ENCODE peak calls at places on chromosomes 12 and 14, in six cellular contexts. Z, S, W, R, L and K are unnamed samples.

GRCh38 chr14:50775357-50775756 is 55.6 kb downstream of the NIN start:
- DNase-seq in Z (peak; percentile 92), S (peak; percentile 80), W (no peak), R (no peak), L (no peak), K (no peak)

GRCh38 chr14:55075628-55076027 is 24.2 kb downstream of the MAPK1IP1L start:
- DNase-seq in Z (no peak), S (no peak), W (no peak), R (no peak), L (no peak), K (no peak)

GRCh38 chr12:87924149-87924548 is 105.1 kb downstream of the C12orf50 start:
- DNase-seq in Z (no peak), S (no peak), W (no peak), R (no peak), L (no peak), K (no peak)

GRCh38 chr12:51752490-51752889 is 96.0 kb downstream of the FIGNL2 start:
- DNase-seq in Z (peak; percentile 62), S (peak; percentile 19), W (peak; percentile 27), R (peak; percentile 46), L (peak; percentile 79), K (no peak)

GRCh38 chr12:8742501-8742900 is 44.7 kb downstream of the RIMKLB start:
- DNase-seq in Z (peak; percentile 57), S (no peak), W (no peak), R (peak; percentile 9), L (no peak), K (no peak)

GRCh38 chr12:31865023-31865422 is 94.2 kb upstream of the RESF1 start:
- DNase-seq in Z (no peak), S (no peak), W (no peak), R (no peak), L (peak; percentile 34), K (no peak)

GRCh38 chr14:103520657-103521437 is 1.8 kb downstream of the CKB start:
- DNase-seq in Z (no peak), S (no peak), W (peak; percentile 86), R (peak; percentile 81), L (peak; percentile 83), K (no peak)

GRCh38 chr12:128853321-128854197 is at the start of gene GLT1D1:
- DNase-seq in Z (no peak), S (no peak), W (no peak), R (no peak), L (no peak), K (no peak)

GRCh38 chr12:108826807-108827721 is 30.3 kb downstream of the SSH1 start:
- DNase-seq in Z (no peak), S (no peak), W (no peak), R (no peak), L (no peak), K (no peak)

GRCh38 chr14:92534863-92535654 is 21.5 kb downstream of the RIN3 start:
- DNase-seq in Z (no peak), S (no peak), W (no peak), R (no peak), L (no peak), K (no peak)

GRCh38 chr14:51498411-51499227 is 153.1 kb upstream of the FRMD6 start:
- DNase-seq in Z (no peak), S (no peak), W (no peak), R (no peak), L (no peak), K (no peak)

GRCh38 chr12:6647083-6647604 is at the start of gene ACRBP:
- DNase-seq in Z (peak; percentile 32), S (peak; percentile 22), W (peak; percentile 73), R (no peak), L (peak; percentile 87), K (no peak)

GRCh38 chr12:6644257-6644596 is 3.0 kb downstream of the ACRBP start:
- DNase-seq in Z (no peak), S (no peak), W (no peak), R (no peak), L (no peak), K (no peak)

GRCh38 chr12:6643569-6644256 is 3.5 kb downstream of the ACRBP start:
- DNase-seq in Z (no peak), S (no peak), W (no peak), R (no peak), L (no peak), K (no peak)

GRCh38 chr12:6644903-6645302 is 2.3 kb downstream of the ACRBP start:
- DNase-seq in Z (no peak), S (no peak), W (peak; percentile 48), R (no peak), L (no peak), K (no peak)

GRCh38 chr12:6646276-6647082 is 753 bp downstream of the ACRBP start:
- DNase-seq in Z (no peak), S (no peak), W (no peak), R (no peak), L (no peak), K (no peak)
- H3K4me3 ChIP-seq in Z (no peak overlapping the region), S (peak overlapping the region; percentile 30), W (peak overlapping the region; percentile 21), R (no peak overlapping the region), L (peak overlapping the region; percentile 57), K (peak overlapping the region; percentile 55)

DNA sequence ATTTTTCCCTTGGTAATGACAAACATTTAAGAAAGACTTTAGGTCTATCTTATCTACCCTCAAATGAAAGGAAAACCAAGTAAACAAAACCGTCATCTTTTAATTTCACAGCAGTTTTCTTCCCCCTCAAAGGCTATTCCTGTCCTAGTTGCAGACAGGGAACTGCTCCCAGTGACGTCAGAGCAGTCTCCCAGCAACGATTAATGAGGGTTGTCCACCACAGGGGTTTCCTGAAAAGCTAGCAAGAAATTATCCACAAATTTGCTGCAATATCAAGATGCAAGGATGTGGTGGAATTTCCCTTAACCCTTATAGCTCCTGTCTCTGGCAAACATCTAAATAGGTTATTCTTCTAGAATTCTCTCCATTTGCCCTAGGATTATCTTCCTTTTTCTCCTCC is 89.1 kb upstream of the STAC3 start:
- DNase-seq in Z (peak; percentile 12), S (peak; percentile 20), W (peak; percentile 72), R (peak; percentile 71), L (peak; percentile 82), K (no peak)
- H3K4me3 ChIP-seq in Z (no peak overlapping the region), S (no peak overlapping the region), W (no peak overlapping the region), R (no peak overlapping the region), L (no peak overlapping the region), K (no peak overlapping the region)

GRCh38 chr14:60331201-60332045 is 82.4 kb downstream of the PPM1A start:
- DNase-seq in Z (peak; percentile 42), S (no peak), W (peak; percentile 43), R (peak; percentile 72), L (peak; percentile 50), K (no peak)
- H3K4me3 ChIP-seq in Z (peak overlapping the region; percentile 38), S (no peak overlapping the region), W (peak overlapping the region; percentile 27), R (peak overlapping the region; percentile 42), L (peak overlapping the region; percentile 54), K (peak overlapping the region; percentile 52)

GRCh38 chr14:99247091-99247729 is 24.8 kb downstream of the BCL11B start:
- DNase-seq in Z (no peak), S (no peak), W (no peak), R (no peak), L (no peak), K (no peak)

GRCh38 chr14:99246536-99247083 is 25.4 kb downstream of the BCL11B start:
- DNase-seq in Z (no peak), S (no peak), W (no peak), R (no peak), L (no peak), K (no peak)

GRCh38 chr14:99248761-99249171 is 23.2 kb downstream of the BCL11B start:
- DNase-seq in Z (no peak), S (no peak), W (no peak), R (no peak), L (no peak), K (no peak)

GRCh38 chr14:99249389-99249788 is 22.6 kb downstream of the BCL11B start:
- DNase-seq in Z (peak; percentile 70), S (no peak), W (no peak), R (no peak), L (no peak), K (no peak)

GRCh38 chr14:99247772-99248171 is 24.2 kb downstream of the BCL11B start:
- DNase-seq in Z (no peak), S (no peak), W (no peak), R (no peak), L (no peak), K (no peak)
- H3K4me3 ChIP-seq in Z (no peak overlapping the region), S (no peak overlapping the region), W (no peak overlapping the region), R (no peak overlapping the region), L (no peak overlapping the region), K (no peak overlapping the region)

GRCh38 chr12:123532808-123533649 is 490 bp downstream of the RILPL1 start:
- DNase-seq in Z (no peak), S (no peak), W (no peak), R (peak; percentile 67), L (peak; percentile 59), K (no peak)
- H3K4me3 ChIP-seq in Z (peak overlapping the region; percentile 98), S (peak overlapping the region; percentile 86), W (peak overlapping the region; percentile 76), R (peak overlapping the region; percentile 60), L (peak overlapping the region; percentile 81), K (peak overlapping the region; percentile 86)

GRCh38 chr12:130952545-130952954 is 1.2 kb upstream of the ADGRD1 start:
- DNase-seq in Z (no peak), S (no peak), W (peak; percentile 48), R (no peak), L (no peak), K (no peak)
- H3K4me3 ChIP-seq in Z (no peak overlapping the region), S (no peak overlapping the region), W (no peak overlapping the region), R (no peak overlapping the region), L (no peak overlapping the region), K (no peak overlapping the region)

GRCh38 chr14:62696261-62696968 is 348.8 kb downstream of the KCNH5 start:
- DNase-seq in Z (no peak), S (no peak), W (no peak), R (no peak), L (no peak), K (no peak)
- H3K4me3 ChIP-seq in Z (no peak overlapping the region), S (no peak overlapping the region), W (no peak overlapping the region), R (no peak overlapping the region), L (no peak overlapping the region), K (no peak overlapping the region)